ENCODE peak calls at places on chromosomes 6 and 20, in ten cellular contexts. O is breast epithelium, K is spleen, N is stomach, S is psoas muscle, T is thyroid gland, Z is ascending aorta, M is lower lobe of right lung, F is Peyer's patch, H is brain microvascular endothelial cell. R is an unnamed sample.
A peak's percentile ranks its signal among the peaks of the same experiment; 100 is the strongest.

GRCh38 chr6:53547166-53547814 is 2.4 kb upstream of the GCLC start:
- DNase-seq in O (no peak), K (peak; percentile 79), N (no peak), S (peak; percentile 20), T (peak; percentile 12), Z (no peak), M (no peak), F (no peak), H (no peak), R (no peak)

GRCh38 chr20:50332491-50332980 is 141.9 kb downstream of the CEBPB start:
- DNase-seq in O (no peak), K (peak; percentile 38), N (no peak), S (no peak), T (no peak), Z (no peak), M (peak; percentile 24), F (no peak), H (no peak), R (no peak)

GRCh38 chr20:63734946-63735858 is 1.3 kb upstream of the LIME1 start:
- DNase-seq in O (no peak), K (peak; percentile 78), N (no peak), S (no peak), T (no peak), Z (no peak), M (no peak), F (no peak), H (no peak), R (no peak)

GRCh38 chr6:163585932-163586437 is 171.5 kb downstream of the QKI start:
- DNase-seq in O (no peak), K (no peak), N (no peak), S (peak; percentile 65), T (no peak), Z (no peak), M (peak; percentile 66), F (no peak), H (peak; percentile 95), R (peak; percentile 55)

GRCh38 chr6:11793277-11793676 is 14.7 kb upstream of the ADTRP start:
- DNase-seq in O (no peak), K (no peak), N (no peak), S (no peak), T (no peak), Z (no peak), M (no peak), F (no peak), H (no peak), R (no peak)

GRCh38 chr6:41731561-41732086 is 3.8 kb downstream of the TFEB start:
- DNase-seq in O (no peak), K (peak; percentile 66), N (no peak), S (no peak), T (no peak), Z (no peak), M (peak; percentile 20), F (no peak), H (no peak), R (no peak)

GRCh38 chr6:25473447-25473846 is 178.6 kb upstream of the SCGN start:
- DNase-seq in O (no peak), K (no peak), N (no peak), S (no peak), T (no peak), Z (no peak), M (no peak), F (no peak), H (no peak), R (no peak)

GRCh38 chr6:34986845-34987246 is 97.8 kb downstream of the ANKS1A start:
- DNase-seq in O (peak; percentile 39), K (no peak), N (peak; percentile 72), S (peak; percentile 64), T (peak; percentile 81), Z (no peak), M (peak; percentile 57), F (peak; percentile 40), H (peak; percentile 65), R (peak; percentile 65)

GRCh38 chr6:129280719-129281118 is 397.8 kb downstream of the LAMA2 start:
- DNase-seq in O (no peak), K (no peak), N (no peak), S (no peak), T (no peak), Z (no peak), M (no peak), F (no peak), H (no peak), R (no peak)

GRCh38 chr6:130369821-130370220 is 4.0 kb downstream of the TMEM200A start:
- DNase-seq in O (no peak), K (no peak), N (no peak), S (no peak), T (no peak), Z (no peak), M (no peak), F (no peak), H (no peak), R (no peak)

GRCh38 chr6:167501831-167502385 is 177.0 kb downstream of the TTLL2 start:
- DNase-seq in O (no peak), K (no peak), N (peak; percentile 70), S (no peak), T (peak; percentile 45), Z (no peak), M (no peak), F (no peak), H (no peak), R (no peak)

GRCh38 chr20:35823147-35823546 is 51.3 kb downstream of the PHF20 start:
- DNase-seq in O (no peak), K (no peak), N (no peak), S (no peak), T (no peak), Z (no peak), M (no peak), F (no peak), H (peak; percentile 8), R (no peak)

DNA sequence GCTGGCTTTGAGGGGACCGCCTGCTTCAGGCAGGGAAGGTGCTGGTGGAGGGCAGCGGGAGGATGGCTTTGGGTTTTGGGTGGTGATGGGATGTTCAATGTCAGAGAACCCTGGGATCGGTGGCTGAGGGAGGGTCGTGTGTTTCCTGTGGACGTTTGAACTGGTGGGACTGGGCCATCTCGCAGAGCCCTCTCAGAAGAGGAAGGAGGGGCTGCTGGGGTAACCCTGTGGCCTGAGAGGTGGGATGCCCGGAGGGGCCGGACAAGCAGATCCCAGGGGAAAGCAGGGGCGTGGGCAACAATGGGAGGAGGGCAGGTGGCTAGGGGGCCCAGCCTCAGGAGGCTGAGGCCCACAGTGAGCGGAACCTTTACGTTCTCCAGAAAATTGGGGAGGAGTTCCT is 34.9 kb downstream of the PYGB start:
- DNase-seq in O (peak; percentile 14), K (no peak), N (no peak), S (no peak), T (no peak), Z (peak; percentile 4), M (peak; percentile 40), F (no peak), H (no peak), R (no peak)
- H3K27ac ChIP-seq in O (no peak overlapping the region), K (no peak overlapping the region), N (no peak overlapping the region), S (no peak overlapping the region), T (no peak overlapping the region), Z (no peak overlapping the region), M (no peak overlapping the region), F (no peak overlapping the region), H (no peak overlapping the region), R (no peak overlapping the region)

GRCh38 chr6:27667016-27667415 is 194.1 kb upstream of the ZNF184 start:
- DNase-seq in O (no peak), K (no peak), N (no peak), S (no peak), T (no peak), Z (no peak), M (no peak), F (no peak), H (no peak), R (no peak)
- H3K27me3 ChIP-seq in O (peaks cover 68% of the 10 kb centered on the region), K (peaks cover 61% of the 10 kb centered on the region), N (peaks cover 89% of the 10 kb centered on the region), S (peaks cover 6% of the 10 kb centered on the region), T (peaks cover 34% of the 10 kb centered on the region), Z (no peaks in the 10 kb centered on the region), M (peaks cover 73% of the 10 kb centered on the region), F (peaks cover 33% of the 10 kb centered on the region), H (no peaks in the 10 kb centered on the region), R (peaks cover 7% of the 10 kb centered on the region)

DNA sequence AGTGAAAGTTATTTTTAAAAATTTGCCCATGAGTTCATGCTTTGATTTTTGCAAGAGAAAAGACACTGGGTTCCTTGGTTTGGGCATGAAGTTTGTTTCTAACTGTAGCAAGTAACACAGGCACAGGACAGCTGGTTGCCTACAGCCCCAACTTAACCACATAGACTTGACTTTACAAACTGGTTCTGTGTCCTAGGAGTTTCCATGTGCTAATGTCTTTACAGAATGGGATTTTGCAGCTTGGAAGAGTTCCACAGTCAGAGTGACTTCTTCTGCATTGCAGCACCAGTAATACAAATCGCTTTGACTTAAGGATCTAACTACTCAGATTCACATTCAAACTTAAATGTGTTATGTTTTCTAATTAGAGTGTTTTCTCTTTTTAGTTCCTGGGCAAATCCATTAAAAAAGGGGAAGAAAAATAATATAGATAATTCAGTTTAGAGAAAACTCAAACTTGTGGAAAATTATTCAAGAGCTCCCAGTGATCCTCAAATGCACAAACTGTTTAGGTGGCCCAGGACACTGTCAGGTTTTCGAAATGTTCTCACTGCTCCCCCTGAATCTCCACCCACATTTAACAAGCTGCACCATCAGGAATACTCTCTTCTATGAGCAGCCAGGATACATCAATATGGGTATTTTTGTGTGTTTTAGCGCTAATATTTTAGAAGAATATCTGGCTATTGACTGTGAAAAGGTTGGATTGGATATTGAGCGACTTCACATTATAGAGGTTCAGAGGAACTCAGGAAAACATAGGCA is 44.1 kb downstream of the OR2B2 start:
- DNase-seq in O (no peak), K (no peak), N (no peak), S (no peak), T (no peak), Z (no peak), M (no peak), F (no peak), H (no peak), R (no peak)
- H3K4me3 ChIP-seq in O (no peak overlapping the region), K (no peak overlapping the region), N (no peak overlapping the region), S (peak overlapping the region; percentile 71), T (no peak overlapping the region), Z (peak overlapping the region; percentile 73), M (no peak overlapping the region), F (no peak overlapping the region), H (no peak overlapping the region), R (no peak overlapping the region)

GRCh38 chr6:106510090-106510970 is 119.0 kb downstream of the RTN4IP1 start:
- DNase-seq in O (peak; percentile 36), K (peak; percentile 94), N (peak; percentile 76), S (peak; percentile 29), T (peak; percentile 75), Z (no peak), M (peak; percentile 89), F (peak; percentile 84), H (no peak), R (no peak)

GRCh38 chr6:106509420-106510089 is 119.7 kb downstream of the RTN4IP1 start:
- DNase-seq in O (no peak), K (peak; percentile 83), N (no peak), S (no peak), T (no peak), Z (no peak), M (no peak), F (peak; percentile 36), H (peak; percentile 29), R (no peak)

GRCh38 chr6:106512048-106512957 is 117.0 kb downstream of the RTN4IP1 start:
- DNase-seq in O (peak; percentile 44), K (peak; percentile 98), N (peak; percentile 84), S (peak; percentile 70), T (peak; percentile 79), Z (no peak), M (peak; percentile 92), F (peak; percentile 83), H (no peak), R (no peak)

GRCh38 chr6:106512958-106513480 is 116.3 kb downstream of the RTN4IP1 start:
- DNase-seq in O (no peak), K (no peak), N (no peak), S (no peak), T (no peak), Z (no peak), M (no peak), F (peak; percentile 37), H (no peak), R (no peak)

GRCh38 chr6:106511274-106512047 is 117.8 kb downstream of the RTN4IP1 start:
- DNase-seq in O (peak; percentile 56), K (peak; percentile 91), N (peak; percentile 39), S (peak; percentile 28), T (peak; percentile 63), Z (no peak), M (peak; percentile 61), F (peak; percentile 59), H (no peak), R (no peak)
- H3K27ac ChIP-seq in O (peak overlapping the region; percentile 93), K (peak overlapping the region; percentile 97), N (peak overlapping the region; percentile 92), S (no peak overlapping the region), T (peak overlapping the region; percentile 98), Z (no peak overlapping the region), M (peak overlapping the region; percentile 96), F (peak overlapping the region; percentile 90), H (no peak overlapping the region), R (no peak overlapping the region)